ENCODE peak calls at places on chromosomes 16 and 17, in eight cellular contexts. W is AG08395, Q is B cell, N is GDM1, T is HFF-Myc, L is bronchial epithelial cell, B is Right ventricle myocardium superior, D is HTR-8/SVneo. E is an unnamed sample.

GRCh38 chr16:86355114-86355513 is 155.2 kb upstream of the FOXF1 start:
- DNase-seq in B (no peak), Q (no peak), T (no peak), N (no peak), L (no peak), D (peak; percentile 54), W (no peak), E (no peak)

GRCh38 chr16:66811043-66811442 is 9.7 kb upstream of the TERB1 start:
- DNase-seq in W (no peak), Q (no peak), N (no peak), B (no peak), D (no peak), T (no peak), L (no peak), E (no peak)

GRCh38 chr17:71975331-71975801 is 145.5 kb upstream of the SOX9 start:
- DNase-seq in B (peak; percentile 85), L (no peak), Q (no peak), N (no peak), T (no peak), W (peak; percentile 60), D (peak; percentile 37), E (peak; percentile 6)

GRCh38 chr16:69711115-69711740 is 15.1 kb downstream of the NQO1 start:
- DNase-seq in W (no peak), T (peak; percentile 45), L (peak; percentile 98), Q (no peak), D (peak; percentile 43), N (no peak), B (no peak), E (peak; percentile 56)

GRCh38 chr17:28615260-28615940 is 1.4 kb upstream of the RSKR start:
- DNase-seq in D (no peak), T (no peak), Q (no peak), B (no peak), N (no peak), W (no peak), L (no peak), E (no peak)

GRCh38 chr17:57906910-57907309 is 48.3 kb downstream of the CUEDC1 start:
- DNase-seq in T (no peak), N (no peak), B (no peak), W (no peak), D (no peak), L (no peak), Q (no peak), E (no peak)

GRCh38 chr17:17724307-17724921 is 43.2 kb downstream of the RAI1 start:
- DNase-seq in D (peak; percentile 68), L (no peak), W (peak; percentile 45), N (peak; percentile 56), T (no peak), Q (no peak), B (no peak), E (no peak)

GRCh38 chr17:6485646-6486412 is 41.6 kb downstream of the PIMREG start:
- DNase-seq in D (no peak), T (no peak), B (no peak), N (no peak), Q (no peak), L (no peak), W (no peak), E (no peak)

GRCh38 chr17:43891851-43892671 is 15.3 kb downstream of the MPP2 start:
- DNase-seq in T (no peak), N (no peak), W (peak; percentile 82), L (no peak), D (no peak), Q (no peak), B (no peak), E (no peak)

GRCh38 chr16:60329110-60329509 is 1595.0 kb upstream of the GOT2 start:
- DNase-seq in N (no peak), W (no peak), B (no peak), T (no peak), D (no peak), L (no peak), Q (no peak), E (no peak)

GRCh38 chr17:48647103-48647963 is 21.2 kb upstream of the HOXB9 start:
- DNase-seq in B (no peak), D (peak; percentile 62), T (no peak), Q (no peak), L (no peak), W (no peak), N (no peak), E (no peak)

GRCh38 chr17:32671891-32672290 is 185.1 kb downstream of the CDK5R1 start:
- DNase-seq in L (no peak), W (no peak), N (no peak), B (peak; percentile 81), Q (no peak), T (no peak), D (no peak), E (no peak)

GRCh38 chr17:70552230-70552981 is 383.1 kb downstream of the KCNJ2 start:
- DNase-seq in T (peak; percentile 36), L (peak; percentile 49), N (no peak), D (peak; percentile 36), Q (no peak), B (no peak), W (peak; percentile 40), E (no peak)

GRCh38 chr16:71421911-71422310 is 19.9 kb downstream of the TLE7 start:
- DNase-seq in W (no peak), Q (no peak), D (no peak), T (no peak), B (no peak), N (no peak), L (peak; percentile 33), E (no peak)

GRCh38 chr17:12815642-12816141 is 26.4 kb downstream of the ARHGAP44 start:
- DNase-seq in W (no peak), N (no peak), T (no peak), Q (peak; percentile 71), B (no peak), D (no peak), L (no peak), E (no peak)

GRCh38 chr17:43880420-43880991 is 26.8 kb downstream of the MPP2 start:
- DNase-seq in B (no peak), N (no peak), Q (no peak), T (no peak), W (peak; percentile 31), D (peak; percentile 66), L (peak; percentile 20), E (no peak)

GRCh38 chr16:50809561-50809960 is 67.7 kb downstream of the CYLD start:
- DNase-seq in W (no peak), D (no peak), Q (no peak), B (no peak), T (no peak), L (no peak), N (no peak), E (no peak)

GRCh38 chr16:1310832-1311200 is 1.4 kb downstream of the UBE2I start:
- DNase-seq in N (no peak), W (no peak), B (no peak), D (no peak), Q (no peak), L (no peak), T (no peak), E (no peak)